ENCODE peak calls at places on chromosomes 5 and 9, in seven cellular contexts. One of them, this sample, is unnamed.

GRCh38 chr9:93671030-93671358 is 94.6 kb downstream of the PHF2 start:
- DNase-seq in H7: no peak
- DNase-seq in Kasumi-1: no peak
- DNase-seq in spleen: peak
- DNase-seq in A172: no peak
- DNase-seq in WTC11: no peak
- DNase-seq in endothelial cell: no peak
- DNase-seq in this sample: no peak

GRCh38 chr5:164597293-164597900 is 1092.0 kb downstream of the MAT2B start:
- DNase-seq in A172: peak
- DNase-seq in H7: peak
- DNase-seq in endothelial cell: peak
- DNase-seq in Kasumi-1: peak
- DNase-seq in spleen: no peak
- DNase-seq in WTC11: peak
- DNase-seq in this sample: peak

GRCh38 chr5:161889971-161890370 is 42.1 kb downstream of the GABRA1 start:
- DNase-seq in A172: no peak
- DNase-seq in endothelial cell: no peak
- DNase-seq in Kasumi-1: no peak
- DNase-seq in WTC11: no peak
- DNase-seq in spleen: no peak
- DNase-seq in H7: no peak
- DNase-seq in this sample: no peak

GRCh38 chr9:125240649-125240999 is 519 bp downstream of the HSPA5 start:
- DNase-seq in spleen: no peak
- DNase-seq in WTC11: no peak
- DNase-seq in A172: peak
- DNase-seq in Kasumi-1: peak
- DNase-seq in H7: peak
- DNase-seq in endothelial cell: peak
- DNase-seq in this sample: peak

GRCh38 chr5:5881294-5881693 is 458.8 kb downstream of the ICE1 start:
- DNase-seq in H7: peak
- DNase-seq in A172: no peak
- DNase-seq in WTC11: peak
- DNase-seq in endothelial cell: peak
- DNase-seq in Kasumi-1: no peak
- DNase-seq in spleen: no peak
- DNase-seq in this sample: no peak

GRCh38 chr5:180611140-180611850 is 20.0 kb upstream of the SCGB3A1 start:
- DNase-seq in WTC11: peak
- DNase-seq in Kasumi-1: no peak
- DNase-seq in A172: no peak
- DNase-seq in spleen: no peak
- DNase-seq in endothelial cell: no peak
- DNase-seq in H7: peak
- DNase-seq in this sample: peak

GRCh38 chr9:127029548-127029947 is 92.9 kb downstream of the ANGPTL2 start:
- DNase-seq in Kasumi-1: no peak
- DNase-seq in WTC11: no peak
- DNase-seq in spleen: no peak
- DNase-seq in A172: no peak
- DNase-seq in H7: no peak
- DNase-seq in endothelial cell: no peak
- DNase-seq in this sample: no peak

GRCh38 chr9:14277202-14277601 is 36.7 kb downstream of the NFIB start:
- DNase-seq in endothelial cell: no peak
- DNase-seq in Kasumi-1: no peak
- DNase-seq in spleen: no peak
- DNase-seq in A172: no peak
- DNase-seq in WTC11: no peak
- DNase-seq in H7: no peak
- DNase-seq in this sample: peak

GRCh38 chr5:172407861-172408260 is 46.5 kb downstream of the SH3PXD2B start:
- DNase-seq in Kasumi-1: no peak
- DNase-seq in WTC11: no peak
- DNase-seq in H7: no peak
- DNase-seq in endothelial cell: no peak
- DNase-seq in A172: peak
- DNase-seq in spleen: no peak
- DNase-seq in this sample: peak

GRCh38 chr5:133309166-133309791 is 257.5 kb downstream of the HSPA4 start:
- DNase-seq in Kasumi-1: peak
- DNase-seq in spleen: no peak
- DNase-seq in WTC11: no peak
- DNase-seq in H7: no peak
- DNase-seq in endothelial cell: no peak
- DNase-seq in A172: no peak
- DNase-seq in this sample: no peak

GRCh38 chr5:168737066-168737465 is 157.9 kb upstream of the PANK3 start:
- DNase-seq in endothelial cell: no peak
- DNase-seq in Kasumi-1: no peak
- DNase-seq in A172: no peak
- DNase-seq in spleen: no peak
- DNase-seq in H7: no peak
- DNase-seq in WTC11: no peak
- DNase-seq in this sample: no peak